ENCODE peak calls at places on chromosomes 5 and 9, in four cellular contexts. U, P, L and H are unnamed samples.
A peak's percentile ranks its signal among the peaks of the same experiment; 100 is the strongest.

GRCh38 chr9:97484134-97484533 is 17.3 kb upstream of the TMOD1 start:
- DNase-seq in U (no peak), P (no peak), L (no peak), H (no peak)

GRCh38 chr9:121851641-121852091 is 200.2 kb downstream of the DAB2IP start:
- DNase-seq in U (no peak), P (no peak), L (no peak), H (no peak)

GRCh38 chr9:133704711-133705181 is 33.4 kb downstream of the SARDH start:
- DNase-seq in U (no peak), P (no peak), L (no peak), H (no peak)

GRCh38 chr5:104297076-104297475 is 734.5 kb upstream of the NUDT12 start:
- DNase-seq in U (no peak), P (no peak), L (no peak), H (no peak)

GRCh38 chr5:154287136-154287535 is 96.6 kb downstream of the GALNT10 start:
- DNase-seq in U (no peak), P (no peak), L (no peak), H (no peak)

GRCh38 chr5:176809544-176810083 is 745 bp upstream of the UNC5A start:
- DNase-seq in U (no peak), P (no peak), L (no peak), H (no peak)

GRCh38 chr5:163607256-163607655 is 101.8 kb downstream of the MAT2B start:
- DNase-seq in U (no peak), P (no peak), L (no peak), H (no peak)

GRCh38 chr5:54301215-54301614 is 9.2 kb downstream of the ARL15 start:
- DNase-seq in U (no peak), P (no peak), L (no peak), H (no peak)

GRCh38 chr5:132828846-132829494 is 1.5 kb downstream of the SHROOM1 start:
- DNase-seq in U (no peak), P (no peak), L (no peak), H (no peak)

GRCh38 chr5:80656425-80656824 is 1.6 kb upstream of the DHFR start:
- DNase-seq in U (no peak), P (no peak), L (no peak), H (no peak)

GRCh38 chr5:6218116-6218515 is 160.2 kb downstream of the MED10 start:
- DNase-seq in U (no peak), P (no peak), L (no peak), H (no peak)

GRCh38 chr5:135739383-135739961 is 95.0 kb upstream of the SLC25A48 start:
- DNase-seq in U (no peak), P (no peak), L (no peak), H (no peak)

GRCh38 chr5:172479034-172479783 is 24.9 kb upstream of the SH3PXD2B start:
- DNase-seq in U (no peak), P (peak; percentile 69), L (peak; percentile 76), H (peak; percentile 17)

GRCh38 chr5:123358751-123359150 is 64.5 kb downstream of the CEP120 start:
- DNase-seq in U (no peak), P (no peak), L (no peak), H (no peak)

GRCh38 chr9:95373069-95373681 is 55.7 kb upstream of the FANCC start:
- DNase-seq in U (no peak), P (peak; percentile 46), L (peak; percentile 55), H (no peak)

GRCh38 chr5:43389679-43390329 is 22.4 kb downstream of the CCL28 start:
- DNase-seq in U (no peak), P (peak; percentile 52), L (peak; percentile 34), H (peak; percentile 12)

GRCh38 chr9:134026561-134026960 is 1.3 kb downstream of the BRD3OS start:
- DNase-seq in U (no peak), P (no peak), L (no peak), H (no peak)

GRCh38 chr5:32298056-32298420 is 14.7 kb downstream of the MTMR12 start:
- DNase-seq in U (no peak), P (no peak), L (no peak), H (no peak)

GRCh38 chr9:111798786-111799185 is 4.0 kb upstream of the SHOC1 start:
- DNase-seq in U (no peak), P (no peak), L (no peak), H (no peak)

GRCh38 chr5:112412370-112412769 is 6.7 kb downstream of the EPB41L4A start:
- DNase-seq in U (no peak), P (no peak), L (no peak), H (no peak)

GRCh38 chr5:30856242-30856641 is 337.2 kb upstream of the CDH6 start:
- DNase-seq in U (no peak), P (no peak), L (no peak), H (no peak)

GRCh38 chr5:57037355-57037754 is 85.4 kb upstream of the MIER3 start:
- DNase-seq in U (no peak), P (no peak), L (no peak), H (no peak)

GRCh38 chr9:94806307-94806893 is 79.9 kb downstream of the AOPEP start:
- DNase-seq in U (no peak), P (no peak), L (no peak), H (no peak)

GRCh38 chr9:19517202-19517942 is 108.6 kb downstream of the ACER2 start:
- DNase-seq in U (no peak), P (no peak), L (no peak), H (no peak)

GRCh38 chr5:111224561-111224989 is 391 bp downstream of the CAMK4 start:
- DNase-seq in U (no peak), P (no peak), L (no peak), H (no peak)

GRCh38 chr5:14683906-14684455 is 19.5 kb downstream of the OTULIN start:
- DNase-seq in U (no peak), P (no peak), L (no peak), H (no peak)

GRCh38 chr5:21806943-21807342 is 1046.2 kb downstream of the CDH12 start:
- DNase-seq in U (no peak), P (no peak), L (no peak), H (no peak)

GRCh38 chr9:92965759-92966517 is 18.6 kb downstream of the FGD3 start:
- DNase-seq in U (no peak), P (no peak), L (no peak), H (no peak)

GRCh38 chr9:85514256-85514655 is 227.5 kb downstream of the AGTPBP1 start:
- DNase-seq in U (no peak), P (no peak), L (no peak), H (no peak)

GRCh38 chr9:35907732-35908483 is 1.4 kb upstream of the SPAAR start:
- DNase-seq in U (no peak), P (no peak), L (no peak), H (no peak)

GRCh38 chr5:172453986-172454354 is 355 bp downstream of the SH3PXD2B start:
- DNase-seq in U (no peak), P (no peak), L (no peak), H (no peak)

GRCh38 chr9:86122309-86122708 is 23.0 kb upstream of the GOLM1 start:
- DNase-seq in U (no peak), P (no peak), L (no peak), H (no peak)

GRCh38 chr9:76868897-76869296 is 37.0 kb downstream of the PRUNE2 start:
- DNase-seq in U (no peak), P (no peak), L (no peak), H (no peak)

GRCh38 chr9:35829084-35829763 is at the start of gene TMEM8B:
- DNase-seq in U (peak; percentile 85), P (peak; percentile 93), L (peak; percentile 95), H (peak; percentile 84)

GRCh38 chr5:158456756-158457155 is 597.8 kb upstream of the CLINT1 start:
- DNase-seq in U (no peak), P (no peak), L (no peak), H (no peak)

GRCh38 chr9:137253717-137254623 is 1.2 kb upstream of the NELFB start:
- DNase-seq in U (no peak), P (no peak), L (no peak), H (no peak)

GRCh38 chr9:109507421-109507838 is 9.3 kb upstream of the PTPN3 start:
- DNase-seq in U (no peak), P (no peak), L (no peak), H (no peak)